ENCODE peak calls at places on chromosomes 2 and 18, in eight cellular contexts. Z is left ventricle myocardium inferior, Q is astrocyte of the spinal cord, Y is mesothelial cell of epicardium, M is neural progenitor cell, A is dorsolateral prefrontal cortex, H is epithelial cell of esophagus, T is heart left ventricle. I is an unnamed sample.

GRCh38 chr2:78707776-78708386 is 317.6 kb upstream of the REG3G start:
- DNase-seq in A (no peak), Q (no peak), H (no peak), M (no peak), T (no peak), Z (no peak), Y (no peak), I (no peak)

GRCh38 chr2:113218283-113219091 is 44.7 kb downstream of the PSD4 start:
- DNase-seq in Z (peak), A (no peak), M (no peak), Y (no peak), H (no peak), Q (peak), T (peak), I (peak)

GRCh38 chr2:233059547-233059796 is 670 bp upstream of the INPP5D start:
- DNase-seq in T (no peak), M (no peak), Z (no peak), Q (no peak), A (no peak), Y (no peak), H (no peak), I (no peak)

GRCh38 chr2:189157431-189157830 is 22.1 kb downstream of the COL5A2 start:
- DNase-seq in T (no peak), Z (no peak), M (no peak), Y (no peak), A (no peak), H (no peak), Q (no peak), I (no peak)

GRCh38 chr2:201966691-201967388 is 66.8 kb upstream of the FZD7 start:
- DNase-seq in H (peak), A (no peak), Y (no peak), Q (no peak), M (no peak), Z (no peak), T (no peak), I (no peak)

GRCh38 chr18:27619906-27620305 is 434.8 kb upstream of the CHST9 start:
- DNase-seq in T (peak), H (no peak), A (no peak), Z (no peak), M (no peak), Y (no peak), Q (no peak), I (no peak)

GRCh38 chr18:51150430-51150746 is 47.1 kb downstream of the MEX3C start:
- DNase-seq in T (no peak), H (no peak), Y (no peak), A (no peak), M (no peak), Q (no peak), Z (no peak), I (no peak)

GRCh38 chr2:75224636-75225094 is 25.3 kb upstream of the TACR1 start:
- DNase-seq in Z (no peak), H (peak), T (no peak), Y (no peak), M (no peak), Q (no peak), A (no peak), I (no peak)

GRCh38 chr2:62177392-62178026 is 18.4 kb upstream of the B3GNT2 start:
- DNase-seq in Z (no peak), H (no peak), M (no peak), A (no peak), Q (no peak), T (no peak), Y (no peak), I (no peak)
- TF ChIP-seq CTCF in Z (no peak), H (no peak), M (no peak), A (no peak), Q (no peak), T (no peak), Y (no peak), I (no peak)

GRCh38 chr2:241859436-241860183 is 916 bp upstream of the PDCD1 start:
- DNase-seq in A (peak), M (no peak), Z (peak), H (no peak), Q (no peak), T (peak), Y (peak), I (peak)
- TF ChIP-seq CTCF in A (no peak), M (peak), Z (peak), H (peak), Q (peak), T (peak), Y (no peak), I (no peak)

GRCh38 chr2:158006961-158007664 is 94.6 kb upstream of the UPP2 start:
- DNase-seq in A (no peak), Q (no peak), M (peak), Z (no peak), Y (no peak), H (no peak), T (no peak), I (no peak)
- TF ChIP-seq CTCF in A (no peak), Q (peak), M (no peak), Z (no peak), Y (no peak), H (no peak), T (no peak), I (peak)

DNA sequence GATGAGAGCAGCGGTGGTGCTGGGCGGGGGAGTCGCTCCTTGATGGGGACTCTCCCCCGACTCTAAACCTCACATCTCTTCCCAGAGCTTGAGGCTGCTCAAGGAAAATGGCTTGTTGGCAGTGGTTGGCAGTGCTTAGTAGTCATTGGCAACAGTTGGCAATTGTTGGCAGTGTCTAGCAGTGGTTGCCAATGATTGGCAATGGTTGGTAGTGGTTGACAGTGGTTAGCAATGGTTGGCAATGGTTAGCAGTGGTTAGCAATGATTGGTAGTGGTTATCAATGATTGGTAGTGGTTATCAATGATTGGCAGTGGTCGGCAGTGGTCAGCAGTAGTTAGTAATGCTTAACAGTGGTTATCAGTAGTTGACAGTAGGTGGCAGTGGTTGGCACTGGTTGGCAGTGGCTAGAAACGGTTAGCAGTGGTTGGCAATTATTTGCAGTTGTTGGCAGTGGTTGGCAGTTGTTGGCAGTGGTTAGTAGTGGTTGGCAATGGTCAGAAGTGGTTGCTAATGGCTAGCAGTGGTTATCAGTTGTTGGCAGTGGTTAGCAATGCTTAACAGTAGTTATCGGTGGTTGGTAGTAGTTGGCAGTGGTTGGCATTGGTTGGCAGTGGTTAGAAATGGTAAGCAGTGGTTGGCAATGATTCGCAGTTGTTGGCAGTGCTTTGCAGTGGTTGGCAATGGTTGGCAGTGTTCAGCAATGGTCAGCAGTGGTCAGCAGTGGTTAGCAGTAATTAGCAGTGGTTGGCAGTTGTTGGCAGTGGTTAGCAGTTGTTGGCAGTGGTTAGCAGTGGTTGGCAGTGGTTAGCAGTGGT is 85.4 kb upstream of the OTOS start:
- DNase-seq in M (no peak), Y (no peak), T (no peak), Q (no peak), A (no peak), Z (no peak), H (peak), I (no peak)
- TF ChIP-seq CTCF in M (peak), Y (no peak), T (no peak), Q (no peak), A (no peak), Z (no peak), H (peak), I (no peak)

GRCh38 chr2:101253013-101253712 is 477 bp downstream of the CNOT11 start:
- DNase-seq in H (peak), Q (peak), M (peak), T (peak), A (peak), Z (peak), Y (peak), I (peak)
- TF ChIP-seq CTCF in H (no peak), Q (no peak), M (no peak), T (no peak), A (no peak), Z (no peak), Y (no peak), I (no peak)

GRCh38 chr18:61609131-61609530 is 275.9 kb downstream of the CDH20 start:
- DNase-seq in A (no peak), H (no peak), Y (no peak), M (no peak), Z (no peak), Q (no peak), T (no peak), I (no peak)

GRCh38 chr18:61616111-61616610 is 276.6 kb downstream of the RNF152 start:
- DNase-seq in Z (no peak), H (no peak), M (no peak), Q (no peak), T (no peak), A (no peak), Y (no peak), I (no peak)

GRCh38 chr18:61606759-61607158 is 273.5 kb downstream of the CDH20 start:
- DNase-seq in M (peak), Y (no peak), A (no peak), Z (peak), Q (peak), H (peak), T (peak), I (no peak)

GRCh38 chr18:61608306-61608705 is 275.1 kb downstream of the CDH20 start:
- DNase-seq in Q (no peak), Y (no peak), Z (no peak), M (no peak), A (no peak), H (no peak), T (no peak), I (no peak)

DNA sequence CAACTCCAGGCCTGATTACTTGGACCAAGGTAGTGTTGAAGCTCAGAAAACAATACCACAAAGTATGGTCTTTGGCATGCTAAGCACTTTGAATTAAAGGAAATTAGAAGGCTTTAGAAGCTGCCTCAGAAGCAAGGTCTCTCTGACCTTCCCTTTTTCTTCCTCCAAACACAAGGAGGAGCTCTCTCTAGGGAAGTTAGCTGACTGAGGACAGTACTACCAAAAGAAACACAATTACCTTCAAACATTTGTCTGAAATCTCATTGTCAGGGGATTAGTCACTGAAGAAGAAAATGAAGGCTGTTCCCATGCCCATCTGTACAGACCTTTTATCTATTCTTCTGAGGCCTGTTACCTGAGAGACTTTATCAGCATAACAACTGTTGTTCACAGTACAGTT is 279.3 kb downstream of the CDH20 start:
- DNase-seq in M (no peak), T (no peak), A (no peak), H (no peak), Y (no peak), Q (no peak), Z (no peak), I (no peak)
- TF ChIP-seq CTCF in M (peak), T (peak), A (no peak), H (peak), Y (no peak), Q (peak), Z (peak), I (peak)

GRCh38 chr2:168348076-168348475 is 100.7 kb upstream of the STK39 start:
- DNase-seq in M (peak), Q (peak), A (no peak), H (peak), Y (no peak), T (peak), Z (no peak), I (no peak)

GRCh38 chr2:168346725-168347477 is 99.5 kb upstream of the STK39 start:
- DNase-seq in Y (peak), Q (peak), T (peak), H (peak), M (peak), Z (peak), A (peak), I (no peak)

GRCh38 chr2:168344706-168345105 is 97.3 kb upstream of the STK39 start:
- DNase-seq in Z (no peak), A (no peak), T (no peak), Q (no peak), M (no peak), H (no peak), Y (no peak), I (no peak)

GRCh38 chr2:168343586-168343985 is 96.2 kb upstream of the STK39 start:
- DNase-seq in H (peak), Z (no peak), A (no peak), Y (no peak), M (no peak), T (no peak), Q (peak), I (no peak)

GRCh38 chr2:168345601-168346000 is 98.2 kb upstream of the STK39 start:
- DNase-seq in M (no peak), T (no peak), A (no peak), Z (no peak), Q (no peak), Y (no peak), H (no peak), I (no peak)
- TF ChIP-seq CTCF in M (no peak), T (no peak), A (no peak), Z (no peak), Q (no peak), Y (no peak), H (no peak), I (no peak)